ENCODE peak calls at places on chromosomes 2 and 18, in seven cellular contexts. C, Q, D, P, R, J and U are unnamed samples. For H3K36me3 and H3K4me1, the result is how much of the 10 kb centered on the place peaks cover.

GRCh38 chr18:13470555-13471494 is 252.3 kb downstream of the LDLRAD4 start:
- DNase-seq in C (no peak), Q (no peak), D (no peak), P (no peak), R (no peak), J (no peak), U (no peak)

GRCh38 chr2:138035597-138036217 is 71.4 kb downstream of the HNMT start:
- DNase-seq in C (no peak), Q (peak), D (no peak), P (no peak), R (no peak), J (no peak), U (no peak)

GRCh38 chr2:120878970-120879369 is 143.3 kb downstream of the GLI2 start:
- DNase-seq in C (no peak), Q (no peak), D (no peak), P (peak), R (peak), J (no peak), U (no peak)

GRCh38 chr2:125658583-125658982 is 997.4 kb upstream of the GYPC start:
- DNase-seq in C (no peak), Q (no peak), D (no peak), P (no peak), R (no peak), J (no peak), U (no peak)

GRCh38 chr2:24970483-24971299 is 1.1 kb downstream of the DNAJC27 start:
- DNase-seq in C (no peak), Q (peak), D (no peak), P (no peak), R (no peak), J (no peak), U (no peak)

GRCh38 chr18:45730832-45731545 is 7.0 kb downstream of the SLC14A1 start:
- DNase-seq in C (no peak), Q (peak), D (no peak), P (no peak), R (no peak), J (no peak), U (no peak)

GRCh38 chr2:43402452-43402937 is 176.1 kb upstream of the ZFP36L2 start:
- DNase-seq in C (no peak), Q (no peak), D (no peak), P (no peak), R (no peak), J (no peak), U (no peak)

GRCh38 chr18:63936156-63936931 is 12.8 kb upstream of the HMSD start:
- DNase-seq in C (peak), Q (peak), D (peak), P (peak), R (peak), J (peak), U (peak)

GRCh38 chr2:239455436-239456203 is 54.8 kb upstream of the HDAC4 start:
- DNase-seq in C (peak), Q (no peak), D (peak), P (no peak), R (no peak), J (peak), U (no peak)

GRCh38 chr18:5974696-5975095 is 79.4 kb upstream of the TMEM200C start:
- DNase-seq in C (no peak), Q (no peak), D (no peak), P (no peak), R (no peak), J (no peak), U (no peak)

GRCh38 chr18:75016025-75016717 is 192.8 kb downstream of the PTGR3 start:
- DNase-seq in C (no peak), Q (no peak), D (no peak), P (no peak), R (no peak), J (no peak), U (no peak)

GRCh38 chr2:27954771-27955384 is 64.3 kb downstream of the BABAM2 start:
- DNase-seq in C (peak), Q (peak), D (peak), P (no peak), R (no peak), J (peak), U (peak)

GRCh38 chr2:8580316-8581047 is 101.4 kb upstream of the ID2 start:
- DNase-seq in C (no peak), Q (no peak), D (no peak), P (no peak), R (no peak), J (no peak), U (no peak)

GRCh38 chr2:9538000-9538507 is 17.6 kb downstream of the ADAM17 start:
- DNase-seq in C (no peak), Q (peak), D (no peak), P (no peak), R (no peak), J (no peak), U (no peak)

GRCh38 chr2:150698016-150698661 is 210.7 kb upstream of the RND3 start:
- DNase-seq in C (no peak), Q (peak), D (no peak), P (no peak), R (no peak), J (no peak), U (no peak)

GRCh38 chr2:232489516-232490220 is 2.0 kb upstream of the ECEL1 start:
- DNase-seq in C (no peak), Q (no peak), D (peak), P (peak), R (no peak), J (peak), U (peak)

GRCh38 chr2:174337337-174338154 is 2.8 kb downstream of the SP9 start:
- DNase-seq in C (no peak), Q (no peak), D (no peak), P (peak), R (peak), J (no peak), U (no peak)

GRCh38 chr2:239735131-239735828 is 289.9 kb downstream of the NDUFA10 start:
- DNase-seq in C (no peak), Q (no peak), D (no peak), P (no peak), R (peak), J (no peak), U (no peak)

GRCh38 chr2:171008550-171009205 is 79.6 kb downstream of the GORASP2 start:
- DNase-seq in C (no peak), Q (no peak), D (no peak), P (no peak), R (no peak), J (no peak), U (no peak)

GRCh38 chr2:106886916-106887758 is 1.2 kb upstream of the ST6GAL2 start:
- DNase-seq in C (no peak), Q (peak), D (no peak), P (peak), R (peak), J (peak), U (peak)

GRCh38 chr2:241304039-241304670 is 11.3 kb downstream of the HDLBP start:
- DNase-seq in C (no peak), Q (no peak), D (no peak), P (no peak), R (no peak), J (no peak), U (no peak)

GRCh38 chr2:161208527-161209139 is 48.4 kb downstream of the TANK start:
- DNase-seq in C (no peak), Q (peak), D (no peak), P (no peak), R (no peak), J (no peak), U (no peak)

GRCh38 chr2:15729001-15729400 is 137.3 kb downstream of the DDX1 start:
- DNase-seq in C (peak), Q (no peak), D (no peak), P (no peak), R (no peak), J (no peak), U (no peak)

GRCh38 chr18:62614499-62614898 is 91.7 kb downstream of the ZCCHC2 start:
- DNase-seq in C (no peak), Q (no peak), D (no peak), P (no peak), R (no peak), J (no peak), U (no peak)

GRCh38 chr2:89763581-89764485 is 1072.4 kb downstream of the RPIA start:
- DNase-seq in C (peak), Q (no peak), D (peak), P (peak), R (no peak), J (peak), U (peak)

GRCh38 chr2:155913356-155913755 is 419.2 kb downstream of the NR4A2 start:
- DNase-seq in C (no peak), Q (peak), D (no peak), P (no peak), R (no peak), J (no peak), U (no peak)

GRCh38 chr2:8558956-8559355 is 122.9 kb upstream of the ID2 start:
- DNase-seq in C (no peak), Q (no peak), D (no peak), P (no peak), R (no peak), J (no peak), U (no peak)

GRCh38 chr2:96505231-96505889 is at the start of gene NEURL3:
- DNase-seq in C (no peak), Q (peak), D (no peak), P (peak), R (no peak), J (peak), U (no peak)

GRCh38 chr2:199606193-199606780 is 148.5 kb upstream of the SATB2 start:
- DNase-seq in C (no peak), Q (peak), D (no peak), P (no peak), R (no peak), J (no peak), U (no peak)

GRCh38 chr2:186919272-186919671 is 70.3 kb upstream of the ZSWIM2 start:
- DNase-seq in C (no peak), Q (peak), D (no peak), P (no peak), R (no peak), J (no peak), U (no peak)

GRCh38 chr2:12430036-12430795 is 286.5 kb upstream of the TRIB2 start:
- DNase-seq in C (no peak), Q (peak), D (no peak), P (no peak), R (no peak), J (no peak), U (no peak)

GRCh38 chr2:88059979-88060906 is 4.7 kb upstream of the KRCC1 start:
- DNase-seq in C (peak), Q (peak), D (no peak), P (no peak), R (peak), J (no peak), U (no peak)

GRCh38 chr2:85547089-85547858 is 8.3 kb downstream of the MAT2A start:
- DNase-seq in C (no peak), Q (no peak), D (no peak), P (no peak), R (no peak), J (no peak), U (no peak)

GRCh38 chr18:77141401-77142118 is 9.0 kb upstream of the MBP start:
- DNase-seq in C (no peak), Q (no peak), D (no peak), P (no peak), R (no peak), J (no peak), U (no peak)

DNA sequence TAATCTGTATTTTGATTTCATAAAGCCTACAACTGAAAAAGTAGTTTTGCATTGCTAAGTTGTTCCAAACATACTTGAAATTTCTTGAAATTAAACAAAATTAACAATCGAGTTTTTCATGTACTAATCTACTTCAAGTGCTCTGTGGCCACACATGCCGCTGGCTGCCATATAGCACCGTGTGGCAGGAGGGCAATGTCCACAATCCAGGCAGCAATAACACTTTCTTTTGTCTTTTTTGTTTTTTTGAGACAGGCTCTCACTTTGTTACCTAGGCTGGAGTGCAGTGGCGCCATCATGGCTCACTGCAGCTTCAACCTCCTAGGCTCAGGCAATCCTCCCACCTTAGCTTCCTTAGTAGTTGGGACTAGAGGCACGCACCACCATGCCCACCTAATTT is 36.1 kb downstream of the SAP130 start:
- DNase-seq in C (no peak), Q (no peak), D (no peak), P (no peak), R (no peak), J (no peak), U (no peak)
- H3K36me3 ChIP-seq in C (under half), Q (under half), D (half or more), P (under half), R (half or more), J (half or more), U (half or more)

GRCh38 chr18:8752329-8752728 is 47.0 kb downstream of the MTCL1 start:
- DNase-seq in C (no peak), Q (peak), D (no peak), P (no peak), R (no peak), J (no peak), U (no peak)
- H3K4me1 ChIP-seq in C (under half), Q (half or more), D (under half), P (under half), R (under half), J (under half), U (under half)

GRCh38 chr2:38106420-38107182 is 30.6 kb upstream of the CYP1B1 start:
- DNase-seq in C (no peak), Q (peak), D (no peak), P (no peak), R (no peak), J (no peak), U (no peak)

GRCh38 chr2:38109732-38110181 is 33.8 kb upstream of the CYP1B1 start:
- DNase-seq in C (no peak), Q (peak), D (no peak), P (no peak), R (no peak), J (no peak), U (no peak)

GRCh38 chr2:38105911-38106310 is 30.0 kb upstream of the CYP1B1 start:
- DNase-seq in C (no peak), Q (no peak), D (no peak), P (no peak), R (no peak), J (no peak), U (no peak)

GRCh38 chr2:38107738-38108410 is 31.9 kb upstream of the CYP1B1 start:
- DNase-seq in C (no peak), Q (no peak), D (no peak), P (no peak), R (no peak), J (no peak), U (no peak)

GRCh38 chr2:38108907-38109731 is 33.2 kb upstream of the CYP1B1 start:
- DNase-seq in C (no peak), Q (no peak), D (no peak), P (no peak), R (no peak), J (no peak), U (no peak)
- H3K36me3 ChIP-seq in C (under half), Q (under half), D (under half), P (under half), R (under half), J (under half), U (under half)

GRCh38 chr2:127575941-127576432 is 40.5 kb downstream of the MYO7B start:
- DNase-seq in C (no peak), Q (peak), D (no peak), P (no peak), R (no peak), J (no peak), U (no peak)

GRCh38 chr2:127573771-127574170 is 38.3 kb downstream of the MYO7B start:
- DNase-seq in C (no peak), Q (no peak), D (no peak), P (peak), R (no peak), J (peak), U (no peak)

GRCh38 chr2:127575185-127575765 is 39.8 kb downstream of the MYO7B start:
- DNase-seq in C (peak), Q (no peak), D (no peak), P (no peak), R (no peak), J (no peak), U (no peak)

GRCh38 chr2:127573298-127573697 is 37.8 kb downstream of the MYO7B start:
- DNase-seq in C (peak), Q (no peak), D (no peak), P (peak), R (no peak), J (peak), U (no peak)

DNA sequence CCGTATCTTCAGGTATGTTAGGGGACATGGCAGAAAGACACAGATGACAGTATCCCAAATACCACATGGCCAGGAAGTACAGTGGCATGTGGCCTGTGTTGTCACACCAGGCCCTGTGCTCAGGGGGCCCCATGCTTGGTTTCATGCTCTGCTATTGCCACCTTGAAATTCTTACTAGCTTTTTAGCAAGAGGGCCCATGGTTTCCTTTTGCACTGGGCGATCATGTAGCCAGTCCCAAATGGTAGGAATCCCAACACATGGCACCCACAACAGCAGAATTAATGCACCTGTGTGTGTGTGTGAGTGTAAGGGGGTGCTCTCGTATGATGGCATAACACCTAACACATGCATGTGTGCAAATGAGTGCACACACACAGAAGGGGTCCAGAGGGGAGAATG is 39.2 kb downstream of the MYO7B start:
- DNase-seq in C (peak), Q (no peak), D (no peak), P (no peak), R (no peak), J (no peak), U (no peak)
- H3K4me1 ChIP-seq in C (under half), Q (under half), D (under half), P (under half), R (under half), J (under half), U (under half)